ENCODE peak calls at places on chromosome 13, in seven cellular contexts. One of them, this sample, is unnamed.

GRCh38 chr13:33129094-33129832 is 113.0 kb downstream of the KL start:
- DNase-seq in vagina: no peak
- DNase-seq in cardiac muscle cell: no peak
- DNase-seq in adrenal gland: no peak
- DNase-seq in tibial nerve: no peak
- DNase-seq in heart right ventricle: peak
- DNase-seq in PC-3: no peak
- DNase-seq in this sample: no peak

GRCh38 chr13:39498471-39499114 is 104.4 kb downstream of the LHFPL6 start:
- DNase-seq in PC-3: no peak
- DNase-seq in vagina: no peak
- DNase-seq in heart right ventricle: no peak
- DNase-seq in cardiac muscle cell: no peak
- DNase-seq in tibial nerve: no peak
- DNase-seq in adrenal gland: no peak
- DNase-seq in this sample: no peak

GRCh38 chr13:63741029-63741813 is 2325.6 kb upstream of the PCDH20 start:
- DNase-seq in heart right ventricle: no peak
- DNase-seq in PC-3: no peak
- DNase-seq in tibial nerve: no peak
- DNase-seq in cardiac muscle cell: no peak
- DNase-seq in vagina: no peak
- DNase-seq in adrenal gland: no peak
- DNase-seq in this sample: no peak

GRCh38 chr13:99301913-99302636 is 5.1 kb downstream of the GPR183 start:
- DNase-seq in adrenal gland: no peak
- DNase-seq in tibial nerve: no peak
- DNase-seq in PC-3: no peak
- DNase-seq in heart right ventricle: no peak
- DNase-seq in vagina: no peak
- DNase-seq in cardiac muscle cell: no peak
- DNase-seq in this sample: no peak

GRCh38 chr13:113667771-113668490 is 912 bp downstream of the GRK1 start:
- DNase-seq in cardiac muscle cell: no peak
- DNase-seq in heart right ventricle: no peak
- DNase-seq in PC-3: no peak
- DNase-seq in adrenal gland: no peak
- DNase-seq in vagina: no peak
- DNase-seq in tibial nerve: peak
- DNase-seq in this sample: no peak

GRCh38 chr13:35789335-35790166 is 313.1 kb upstream of the MAB21L1 start:
- DNase-seq in adrenal gland: no peak
- DNase-seq in tibial nerve: no peak
- DNase-seq in PC-3: peak
- DNase-seq in vagina: no peak
- DNase-seq in cardiac muscle cell: peak
- DNase-seq in heart right ventricle: no peak
- DNase-seq in this sample: no peak

GRCh38 chr13:99307648-99308339 is 595 bp upstream of the GPR183 start:
- DNase-seq in heart right ventricle: no peak
- DNase-seq in cardiac muscle cell: peak
- DNase-seq in PC-3: peak
- DNase-seq in adrenal gland: no peak
- DNase-seq in tibial nerve: no peak
- DNase-seq in vagina: no peak
- DNase-seq in this sample: no peak

GRCh38 chr13:53758946-53759345 is 730.3 kb downstream of the OLFM4 start:
- DNase-seq in PC-3: no peak
- DNase-seq in vagina: no peak
- DNase-seq in adrenal gland: no peak
- DNase-seq in cardiac muscle cell: no peak
- DNase-seq in heart right ventricle: no peak
- DNase-seq in tibial nerve: no peak
- DNase-seq in this sample: no peak

GRCh38 chr13:114313061-114313860 is 1.0 kb upstream of the CHAMP1 start:
- DNase-seq in PC-3: peak
- DNase-seq in adrenal gland: peak
- DNase-seq in cardiac muscle cell: no peak
- DNase-seq in heart right ventricle: no peak
- DNase-seq in tibial nerve: no peak
- DNase-seq in vagina: no peak
- DNase-seq in this sample: peak

GRCh38 chr13:79096099-79096498 is 310.0 kb downstream of the RBM26 start:
- DNase-seq in tibial nerve: no peak
- DNase-seq in heart right ventricle: no peak
- DNase-seq in adrenal gland: no peak
- DNase-seq in vagina: no peak
- DNase-seq in cardiac muscle cell: no peak
- DNase-seq in PC-3: no peak
- DNase-seq in this sample: no peak

GRCh38 chr13:21584973-21585592 is 18.9 kb downstream of the MICU2 start:
- DNase-seq in PC-3: no peak
- DNase-seq in tibial nerve: no peak
- DNase-seq in vagina: no peak
- DNase-seq in adrenal gland: no peak
- DNase-seq in cardiac muscle cell: no peak
- DNase-seq in heart right ventricle: no peak
- DNase-seq in this sample: no peak

GRCh38 chr13:21579754-21580316 is 24.1 kb downstream of the MICU2 start:
- DNase-seq in heart right ventricle: no peak
- DNase-seq in cardiac muscle cell: no peak
- DNase-seq in tibial nerve: no peak
- DNase-seq in adrenal gland: no peak
- DNase-seq in PC-3: no peak
- DNase-seq in vagina: no peak
- DNase-seq in this sample: no peak

GRCh38 chr13:21580736-21581135 is 23.2 kb downstream of the MICU2 start:
- DNase-seq in heart right ventricle: no peak
- DNase-seq in PC-3: no peak
- DNase-seq in adrenal gland: no peak
- DNase-seq in vagina: no peak
- DNase-seq in cardiac muscle cell: no peak
- DNase-seq in tibial nerve: no peak
- DNase-seq in this sample: no peak

GRCh38 chr13:21583496-21583895 is 20.5 kb downstream of the MICU2 start:
- DNase-seq in vagina: no peak
- DNase-seq in adrenal gland: no peak
- DNase-seq in PC-3: no peak
- DNase-seq in tibial nerve: no peak
- DNase-seq in heart right ventricle: no peak
- DNase-seq in cardiac muscle cell: no peak
- DNase-seq in this sample: no peak
- H3K27ac ChIP-seq in vagina: no peak
- H3K27ac ChIP-seq in adrenal gland: no peak
- H3K27ac ChIP-seq in PC-3: no peak
- H3K27ac ChIP-seq in tibial nerve: no peak
- H3K27ac ChIP-seq in heart right ventricle: no peak
- H3K27ac ChIP-seq in cardiac muscle cell: no peak
- H3K27ac ChIP-seq in this sample: no peak

GRCh38 chr13:40599722-40600121 is 66.7 kb downstream of the FOXO1 start:
- DNase-seq in PC-3: no peak
- DNase-seq in vagina: no peak
- DNase-seq in cardiac muscle cell: no peak
- DNase-seq in adrenal gland: no peak
- DNase-seq in tibial nerve: no peak
- DNase-seq in heart right ventricle: no peak
- DNase-seq in this sample: no peak

GRCh38 chr13:40598599-40598998 is 67.8 kb downstream of the FOXO1 start:
- DNase-seq in vagina: no peak
- DNase-seq in PC-3: no peak
- DNase-seq in heart right ventricle: no peak
- DNase-seq in tibial nerve: no peak
- DNase-seq in cardiac muscle cell: no peak
- DNase-seq in adrenal gland: peak
- DNase-seq in this sample: peak

GRCh38 chr13:40596484-40596883 is 70.0 kb downstream of the FOXO1 start:
- DNase-seq in heart right ventricle: no peak
- DNase-seq in cardiac muscle cell: no peak
- DNase-seq in PC-3: no peak
- DNase-seq in adrenal gland: no peak
- DNase-seq in vagina: no peak
- DNase-seq in tibial nerve: no peak
- DNase-seq in this sample: no peak

GRCh38 chr13:40599146-40599545 is 67.3 kb downstream of the FOXO1 start:
- DNase-seq in tibial nerve: no peak
- DNase-seq in PC-3: no peak
- DNase-seq in adrenal gland: no peak
- DNase-seq in cardiac muscle cell: no peak
- DNase-seq in heart right ventricle: no peak
- DNase-seq in vagina: no peak
- DNase-seq in this sample: no peak

GRCh38 chr13:40597735-40598365 is 68.6 kb downstream of the FOXO1 start:
- DNase-seq in adrenal gland: no peak
- DNase-seq in cardiac muscle cell: peak
- DNase-seq in vagina: no peak
- DNase-seq in PC-3: no peak
- DNase-seq in heart right ventricle: no peak
- DNase-seq in tibial nerve: no peak
- DNase-seq in this sample: no peak
- H3K4me3 ChIP-seq in adrenal gland: no peak
- H3K4me3 ChIP-seq in cardiac muscle cell: no peak
- H3K4me3 ChIP-seq in vagina: no peak
- H3K4me3 ChIP-seq in PC-3: no peak
- H3K4me3 ChIP-seq in heart right ventricle: no peak
- H3K4me3 ChIP-seq in tibial nerve: no peak
- H3K4me3 ChIP-seq in this sample: no peak

GRCh38 chr13:100644328-100644727 is 30.3 kb downstream of the TMTC4 start:
- DNase-seq in adrenal gland: no peak
- DNase-seq in PC-3: no peak
- DNase-seq in vagina: no peak
- DNase-seq in cardiac muscle cell: no peak
- DNase-seq in tibial nerve: no peak
- DNase-seq in heart right ventricle: no peak
- DNase-seq in this sample: no peak
- TF ChIP-seq CTCF in adrenal gland: no peak
- TF ChIP-seq CTCF in PC-3: no peak
- TF ChIP-seq CTCF in vagina: no peak
- TF ChIP-seq CTCF in cardiac muscle cell: no peak
- TF ChIP-seq CTCF in tibial nerve: no peak
- TF ChIP-seq CTCF in heart right ventricle: no peak
- TF ChIP-seq CTCF in this sample: no peak

GRCh38 chr13:77535448-77535847 is at the start of gene SCEL:
- DNase-seq in cardiac muscle cell: no peak
- DNase-seq in adrenal gland: no peak
- DNase-seq in vagina: no peak
- DNase-seq in tibial nerve: no peak
- DNase-seq in PC-3: peak
- DNase-seq in heart right ventricle: no peak
- DNase-seq in this sample: no peak
- H3K27ac ChIP-seq in cardiac muscle cell: no peak
- H3K27ac ChIP-seq in adrenal gland: no peak
- H3K27ac ChIP-seq in vagina: no peak
- H3K27ac ChIP-seq in tibial nerve: no peak
- H3K27ac ChIP-seq in PC-3: peak
- H3K27ac ChIP-seq in heart right ventricle: no peak
- H3K27ac ChIP-seq in this sample: no peak

GRCh38 chr13:30997697-30998547 is 65.5 kb downstream of the TEX26 start:
- DNase-seq in PC-3: no peak
- DNase-seq in tibial nerve: no peak
- DNase-seq in adrenal gland: no peak
- DNase-seq in heart right ventricle: peak
- DNase-seq in vagina: no peak
- DNase-seq in cardiac muscle cell: peak
- DNase-seq in this sample: no peak
- H3K4me3 ChIP-seq in PC-3: no peak
- H3K4me3 ChIP-seq in tibial nerve: no peak
- H3K4me3 ChIP-seq in adrenal gland: no peak
- H3K4me3 ChIP-seq in heart right ventricle: no peak
- H3K4me3 ChIP-seq in vagina: no peak
- H3K4me3 ChIP-seq in cardiac muscle cell: no peak
- H3K4me3 ChIP-seq in this sample: no peak

GRCh38 chr13:106520205-106521004 is 15.1 kb downstream of the EFNB2 start:
- DNase-seq in vagina: no peak
- DNase-seq in PC-3: peak
- DNase-seq in cardiac muscle cell: peak
- DNase-seq in tibial nerve: no peak
- DNase-seq in heart right ventricle: no peak
- DNase-seq in adrenal gland: no peak
- DNase-seq in this sample: no peak
- TF ChIP-seq CTCF in vagina: no peak
- TF ChIP-seq CTCF in PC-3: peak
- TF ChIP-seq CTCF in cardiac muscle cell: peak
- TF ChIP-seq CTCF in tibial nerve: peak
- TF ChIP-seq CTCF in heart right ventricle: peak
- TF ChIP-seq CTCF in adrenal gland: no peak
- TF ChIP-seq CTCF in this sample: peak

GRCh38 chr13:43240278-43240677 is 216.9 kb downstream of the DNAJC15 start:
- DNase-seq in vagina: no peak
- DNase-seq in cardiac muscle cell: no peak
- DNase-seq in adrenal gland: no peak
- DNase-seq in heart right ventricle: no peak
- DNase-seq in tibial nerve: no peak
- DNase-seq in PC-3: no peak
- DNase-seq in this sample: no peak
- H3K27ac ChIP-seq in vagina: no peak
- H3K27ac ChIP-seq in cardiac muscle cell: no peak
- H3K27ac ChIP-seq in adrenal gland: no peak
- H3K27ac ChIP-seq in heart right ventricle: no peak
- H3K27ac ChIP-seq in tibial nerve: no peak
- H3K27ac ChIP-seq in PC-3: no peak
- H3K27ac ChIP-seq in this sample: no peak